ENCODE peak calls at places on chromosomes 11 and 22, in ten cellular contexts. F, I, A, K, S, T, B, U, C and J are unnamed samples.

GRCh38 chr22:43312608-43313007 is 30.6 kb downstream of the SCUBE1 start:
- DNase-seq in F (no peak), I (no peak), A (no peak), K (no peak), S (no peak), T (no peak), B (no peak), U (no peak), C (no peak), J (peak)

GRCh38 chr22:42937164-42937854 is 77.6 kb downstream of the PACSIN2 start:
- DNase-seq in F (no peak), I (peak), A (peak), K (no peak), S (peak), T (no peak), B (peak), U (peak), C (peak), J (peak)

GRCh38 chr22:35995772-35996171 is 32.9 kb downstream of the RBFOX2 start:
- DNase-seq in F (peak), I (peak), A (peak), K (no peak), S (no peak), T (no peak), B (no peak), U (peak), C (peak), J (no peak)

GRCh38 chr11:73257342-73258103 is 14.6 kb upstream of the P2RY6 start:
- DNase-seq in F (peak), I (no peak), A (peak), K (no peak), S (peak), T (no peak), B (peak), U (no peak), C (peak), J (no peak)

GRCh38 chr22:26568207-26568706 is 21.7 kb downstream of the TPST2 start:
- DNase-seq in F (peak), I (no peak), A (no peak), K (peak), S (no peak), T (no peak), B (no peak), U (no peak), C (no peak), J (no peak)

GRCh38 chr11:87224486-87224885 is 186.8 kb downstream of the TMEM135 start:
- DNase-seq in F (peak), I (no peak), A (no peak), K (no peak), S (no peak), T (no peak), B (no peak), U (no peak), C (no peak), J (no peak)

GRCh38 chr11:70319694-70320093 is 49.2 kb downstream of the PPFIA1 start:
- DNase-seq in F (peak), I (no peak), A (no peak), K (no peak), S (no peak), T (no peak), B (no peak), U (no peak), C (no peak), J (no peak)

GRCh38 chr11:36254739-36255138 is 34.5 kb downstream of the COMMD9 start:
- DNase-seq in F (peak), I (no peak), A (no peak), K (no peak), S (no peak), T (no peak), B (no peak), U (no peak), C (no peak), J (no peak)

GRCh38 chr11:813440-814096 is 3.8 kb downstream of the RPLP2 start:
- DNase-seq in F (no peak), I (no peak), A (no peak), K (no peak), S (no peak), T (no peak), B (no peak), U (no peak), C (no peak), J (no peak)

GRCh38 chr11:132032555-132032954 is 662.1 kb downstream of the NTM start:
- DNase-seq in F (no peak), I (no peak), A (no peak), K (no peak), S (no peak), T (no peak), B (no peak), U (no peak), C (no peak), J (no peak)

GRCh38 chr11:34459507-34460162 is 20.9 kb downstream of the CAT start:
- DNase-seq in F (no peak), I (no peak), A (no peak), K (no peak), S (no peak), T (no peak), B (no peak), U (no peak), C (no peak), J (no peak)

GRCh38 chr22:36616682-36617081 is 86.9 kb downstream of the CACNG2 start:
- DNase-seq in F (no peak), I (no peak), A (no peak), K (no peak), S (no peak), T (no peak), B (no peak), U (no peak), C (no peak), J (no peak)

GRCh38 chr11:13680501-13681264 is 12.2 kb downstream of the FAR1 start:
- DNase-seq in F (no peak), I (no peak), A (no peak), K (no peak), S (no peak), T (no peak), B (no peak), U (no peak), C (no peak), J (no peak)

GRCh38 chr11:61413496-61413895 is 16.3 kb downstream of the CPSF7 start:
- DNase-seq in F (no peak), I (no peak), A (no peak), K (no peak), S (no peak), T (no peak), B (no peak), U (no peak), C (no peak), J (no peak)

GRCh38 chr22:20135846-20136602 is 4.4 kb downstream of the ZDHHC8 start:
- DNase-seq in F (no peak), I (no peak), A (no peak), K (no peak), S (no peak), T (no peak), B (no peak), U (no peak), C (no peak), J (no peak)

GRCh38 chr11:126012852-126013251 is 49.8 kb downstream of the CDON start:
- DNase-seq in F (no peak), I (no peak), A (no peak), K (no peak), S (no peak), T (no peak), B (no peak), U (no peak), C (no peak), J (no peak)

GRCh38 chr11:75078233-75078632 is 18.4 kb downstream of the OR2AT4 start:
- DNase-seq in F (no peak), I (no peak), A (no peak), K (no peak), S (no peak), T (no peak), B (peak), U (no peak), C (no peak), J (no peak)

GRCh38 chr22:22752556-22753477 is 108.4 kb downstream of the GGTLC2 start:
- DNase-seq in F (no peak), I (no peak), A (no peak), K (no peak), S (no peak), T (no peak), B (no peak), U (peak), C (no peak), J (no peak)

GRCh38 chr22:33569547-33569946 is 350.7 kb downstream of the LARGE1 start:
- DNase-seq in F (no peak), I (no peak), A (no peak), K (no peak), S (no peak), T (no peak), B (no peak), U (no peak), C (no peak), J (no peak)

GRCh38 chr22:19410941-19411689 is 20.4 kb downstream of the HIRA start:
- DNase-seq in F (no peak), I (no peak), A (no peak), K (no peak), S (no peak), T (no peak), B (no peak), U (no peak), C (no peak), J (no peak)

GRCh38 chr11:102912482-102912830 is 37.7 kb upstream of the MMP12 start:
- DNase-seq in F (no peak), I (no peak), A (no peak), K (no peak), S (no peak), T (no peak), B (no peak), U (no peak), C (no peak), J (no peak)

GRCh38 chr22:37303821-37304274 is 21.5 kb downstream of the CYTH4 start:
- DNase-seq in F (peak), I (no peak), A (no peak), K (no peak), S (no peak), T (no peak), B (peak), U (no peak), C (no peak), J (no peak)

GRCh38 chr11:67584205-67584880 is 731 bp downstream of the GSTP1 start:
- DNase-seq in F (peak), I (peak), A (peak), K (peak), S (peak), T (no peak), B (no peak), U (peak), C (peak), J (peak)

GRCh38 chr11:9660886-9661285 is 3.0 kb upstream of the SWAP70 start:
- DNase-seq in F (peak), I (no peak), A (no peak), K (no peak), S (no peak), T (no peak), B (no peak), U (no peak), C (no peak), J (no peak)

GRCh38 chr22:19590696-19591095 is 66.5 kb upstream of the CLDN5 start:
- DNase-seq in F (no peak), I (no peak), A (no peak), K (no peak), S (no peak), T (no peak), B (no peak), U (no peak), C (peak), J (peak)

GRCh38 chr11:125457814-125458343 is 38.2 kb downstream of the FEZ1 start:
- DNase-seq in F (peak), I (peak), A (no peak), K (no peak), S (no peak), T (no peak), B (no peak), U (no peak), C (peak), J (no peak)

GRCh38 chr11:118056806-118057205 is 20.1 kb upstream of the TMPRSS4 start:
- DNase-seq in F (no peak), I (peak), A (no peak), K (no peak), S (no peak), T (no peak), B (no peak), U (peak), C (peak), J (no peak)

GRCh38 chr22:37403267-37403960 is 23.9 kb downstream of the ELFN2 start:
- DNase-seq in F (no peak), I (no peak), A (no peak), K (no peak), S (no peak), T (no peak), B (no peak), U (no peak), C (no peak), J (no peak)

GRCh38 chr11:35554491-35555237 is 29.2 kb upstream of the PAMR1 start:
- DNase-seq in F (no peak), I (no peak), A (no peak), K (no peak), S (no peak), T (no peak), B (no peak), U (no peak), C (no peak), J (no peak)

GRCh38 chr22:19933328-19934241 is 8.0 kb upstream of the COMT start:
- DNase-seq in F (no peak), I (no peak), A (no peak), K (no peak), S (no peak), T (no peak), B (no peak), U (no peak), C (no peak), J (peak)

GRCh38 chr11:124069429-124070401 is 28.6 kb upstream of the OR10G7 start:
- DNase-seq in F (peak), I (peak), A (no peak), K (no peak), S (no peak), T (peak), B (peak), U (peak), C (no peak), J (peak)

GRCh38 chr11:80632691-80633090 is 1191.9 kb upstream of the TENM4 start:
- DNase-seq in F (no peak), I (no peak), A (no peak), K (no peak), S (no peak), T (no peak), B (no peak), U (no peak), C (no peak), J (no peak)

GRCh38 chr22:22920910-22921550 is 33.4 kb downstream of the IGLL5 start:
- DNase-seq in F (no peak), I (no peak), A (no peak), K (no peak), S (no peak), T (no peak), B (no peak), U (no peak), C (no peak), J (no peak)

GRCh38 chr11:128509990-128510389 is 77.4 kb downstream of the ETS1 start:
- DNase-seq in F (no peak), I (no peak), A (no peak), K (no peak), S (no peak), T (no peak), B (no peak), U (no peak), C (no peak), J (no peak)

GRCh38 chr22:25109878-25110595 is 89.6 kb upstream of the CRYBB3 start:
- DNase-seq in F (no peak), I (no peak), A (peak), K (peak), S (peak), T (no peak), B (no peak), U (no peak), C (no peak), J (no peak)

GRCh38 chr11:115720537-115721308 is 216.5 kb upstream of the CADM1 start:
- DNase-seq in F (no peak), I (no peak), A (no peak), K (no peak), S (no peak), T (no peak), B (no peak), U (no peak), C (peak), J (no peak)

GRCh38 chr22:32233091-32233490 is 22.1 kb downstream of the SLC5A4 start:
- DNase-seq in F (no peak), I (no peak), A (no peak), K (no peak), S (no peak), T (no peak), B (no peak), U (no peak), C (no peak), J (no peak)

GRCh38 chr22:37189011-37189466 is 992 bp upstream of the C1QTNF6 start:
- DNase-seq in F (peak), I (no peak), A (no peak), K (no peak), S (no peak), T (no peak), B (peak), U (peak), C (no peak), J (no peak)

GRCh38 chr22:38446018-38446601 is 8.9 kb downstream of the KCNJ4 start:
- DNase-seq in F (no peak), I (no peak), A (no peak), K (no peak), S (no peak), T (no peak), B (no peak), U (no peak), C (no peak), J (no peak)
- H3K27ac ChIP-seq in F (no peak), I (no peak), A (no peak), K (no peak), S (no peak), T (no peak), B (no peak), U (no peak), C (no peak), J (no peak)

GRCh38 chr11:2380807-2381350 is 3.8 kb downstream of the CD81 start:
- DNase-seq in F (peak), I (peak), A (peak), K (no peak), S (no peak), T (peak), B (no peak), U (peak), C (peak), J (peak)
- TF ChIP-seq POLR2A in F (no peak), I (peak), A (no peak), K (no peak), S (no peak), T (no peak), B (no peak), U (no peak), C (no peak), J (no peak)

GRCh38 chr11:64764753-64765152 is 5.0 kb upstream of the PYGM start:
- DNase-seq in F (no peak), I (no peak), A (no peak), K (no peak), S (peak), T (no peak), B (no peak), U (no peak), C (no peak), J (peak)

GRCh38 chr11:64767344-64768299 is 7.8 kb upstream of the PYGM start:
- DNase-seq in F (peak), I (peak), A (peak), K (no peak), S (peak), T (no peak), B (peak), U (peak), C (peak), J (peak)

GRCh38 chr11:64766881-64767280 is 7.1 kb upstream of the PYGM start:
- DNase-seq in F (no peak), I (no peak), A (no peak), K (no peak), S (peak), T (no peak), B (no peak), U (no peak), C (peak), J (peak)

GRCh38 chr11:64765291-64765803 is 5.6 kb upstream of the PYGM start:
- DNase-seq in F (no peak), I (no peak), A (no peak), K (no peak), S (peak), T (no peak), B (no peak), U (peak), C (no peak), J (peak)

GRCh38 chr11:64765841-64766682 is 6.3 kb upstream of the PYGM start:
- DNase-seq in F (no peak), I (no peak), A (no peak), K (no peak), S (peak), T (no peak), B (no peak), U (peak), C (peak), J (peak)
- TF ChIP-seq POLR2AphosphoS5 in F (no peak), I (no peak), A (no peak), K (no peak), S (no peak), T (no peak), B (no peak), U (no peak), C (no peak), J (peak)

GRCh38 chr11:93519179-93519578 is 24.0 kb downstream of the SMCO4 start:
- DNase-seq in F (no peak), I (no peak), A (no peak), K (no peak), S (no peak), T (no peak), B (no peak), U (no peak), C (no peak), J (no peak)

GRCh38 chr11:93517611-93518010 is 25.6 kb downstream of the SMCO4 start:
- DNase-seq in F (no peak), I (no peak), A (no peak), K (no peak), S (no peak), T (no peak), B (no peak), U (no peak), C (no peak), J (no peak)

GRCh38 chr11:93515438-93515837 is 27.8 kb downstream of the SMCO4 start:
- DNase-seq in F (peak), I (no peak), A (no peak), K (no peak), S (no peak), T (no peak), B (no peak), U (no peak), C (no peak), J (no peak)

GRCh38 chr11:93517041-93517440 is 26.1 kb downstream of the SMCO4 start:
- DNase-seq in F (no peak), I (no peak), A (no peak), K (no peak), S (no peak), T (no peak), B (no peak), U (no peak), C (no peak), J (no peak)

GRCh38 chr11:93518081-93518480 is 25.1 kb downstream of the SMCO4 start:
- DNase-seq in F (no peak), I (no peak), A (no peak), K (no peak), S (no peak), T (no peak), B (no peak), U (no peak), C (no peak), J (no peak)
- H3K27ac ChIP-seq in F (no peak), I (no peak), A (no peak), K (no peak), S (no peak), T (no peak), B (no peak), U (no peak), C (no peak), J (no peak)

GRCh38 chr22:17964647-17965046 is 59.7 kb downstream of the MICAL3 start:
- DNase-seq in F (no peak), I (no peak), A (no peak), K (no peak), S (no peak), T (peak), B (no peak), U (no peak), C (no peak), J (peak)
- TF ChIP-seq POLR2A in F (no peak), I (no peak), A (no peak), K (no peak), S (no peak), T (peak), B (no peak), U (no peak), C (no peak), J (no peak)

GRCh38 chr11:134238956-134239355 is 14.2 kb downstream of the THYN1 start:
- DNase-seq in F (no peak), I (no peak), A (no peak), K (no peak), S (no peak), T (no peak), B (no peak), U (no peak), C (no peak), J (no peak)
- TF ChIP-seq POLR2AphosphoS5 in F (no peak), I (no peak), A (no peak), K (no peak), S (no peak), T (no peak), B (no peak), U (no peak), C (no peak), J (no peak)

GRCh38 chr11:3140291-3140603 is 24.9 kb downstream of the OSBPL5 start:
- DNase-seq in F (no peak), I (no peak), A (no peak), K (no peak), S (no peak), T (no peak), B (no peak), U (no peak), C (no peak), J (no peak)
- H3K27ac ChIP-seq in F (no peak), I (no peak), A (no peak), K (no peak), S (no peak), T (no peak), B (no peak), U (no peak), C (no peak), J (no peak)

DNA sequence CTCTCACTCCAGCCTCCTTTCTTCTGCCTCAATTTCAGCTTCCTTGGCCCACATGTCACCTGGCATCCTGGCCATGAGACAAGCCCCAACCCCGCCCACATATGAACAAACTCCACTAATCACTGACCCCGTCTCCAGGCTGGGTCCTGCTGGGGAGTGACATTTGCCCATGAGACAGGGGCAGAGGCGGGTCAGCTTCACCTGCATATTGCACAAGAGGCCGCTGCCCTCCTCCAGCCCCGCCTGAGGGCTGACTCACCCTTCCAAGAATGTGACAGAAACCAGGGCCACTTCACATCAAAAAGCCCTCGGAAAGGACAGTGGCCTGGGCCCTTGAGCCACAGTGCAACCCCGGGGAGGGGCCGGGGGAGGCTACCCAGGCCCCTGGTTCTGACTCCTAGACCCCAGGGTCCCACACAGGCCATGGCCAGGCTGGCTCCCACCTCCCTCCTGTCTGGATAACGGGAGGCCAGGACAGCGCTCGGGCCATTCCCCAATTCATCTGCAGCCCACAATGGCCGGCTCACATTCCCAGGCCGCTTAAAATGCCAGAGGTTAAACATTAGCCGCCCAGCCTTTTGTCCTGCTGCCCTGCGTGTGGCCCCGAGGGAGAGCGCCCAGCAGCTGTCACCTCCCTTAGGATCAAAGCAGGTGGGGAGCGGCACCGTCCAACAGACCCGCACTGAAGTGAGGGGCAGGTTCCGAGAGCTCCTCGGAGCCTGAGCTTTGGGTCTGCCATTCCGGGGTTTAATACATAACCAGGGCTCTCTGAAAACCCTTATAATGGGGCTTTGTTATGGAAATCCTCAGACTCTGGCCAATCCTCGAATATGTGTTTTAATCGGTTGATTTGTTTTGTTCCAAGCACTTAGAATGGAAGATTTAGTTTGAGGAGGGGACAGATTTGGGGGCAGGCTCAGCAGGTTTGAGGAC is 42.3 kb downstream of the TRMU start:
- DNase-seq in F (no peak), I (peak), A (peak), K (no peak), S (peak), T (no peak), B (peak), U (no peak), C (no peak), J (no peak)
- TF ChIP-seq POLR2A in F (no peak), I (no peak), A (no peak), K (peak), S (no peak), T (no peak), B (no peak), U (no peak), C (no peak), J (no peak)